ENCODE peak calls at places on chromosomes 3 and 15, in four cellular contexts. V is lung, W is NCI-H1417, P is WTC11. Z is an unnamed sample.
A peak's percentile ranks its signal among the peaks of the same experiment; 100 is the strongest.

GRCh38 chr3:170992854-170993253 is 33.7 kb downstream of the SLC2A2 start:
- DNase-seq in V (no peak), W (no peak), P (no peak), Z (no peak)

GRCh38 chr3:53498993-53499641 is 4.7 kb downstream of the CACNA1D start:
- DNase-seq in V (no peak), W (no peak), P (no peak), Z (no peak)

GRCh38 chr3:37025562-37026335 is 32.4 kb downstream of the MLH1 start:
- DNase-seq in V (no peak), W (no peak), P (no peak), Z (no peak)

GRCh38 chr3:159947220-159947619 is 41.4 kb upstream of the IL12A start:
- DNase-seq in V (no peak), W (no peak), P (no peak), Z (no peak)

GRCh38 chr15:40398413-40398873 is 7.2 kb upstream of the IVD start:
- DNase-seq in V (no peak), W (no peak), P (no peak), Z (no peak)

GRCh38 chr15:44489464-44489863 is 47.5 kb upstream of the EIF3J start:
- DNase-seq in V (no peak), W (no peak), P (no peak), Z (no peak)

GRCh38 chr3:14128724-14129123 is 3.9 kb downstream of the TMEM43 start:
- DNase-seq in V (no peak), W (no peak), P (no peak), Z (no peak)

GRCh38 chr3:129313983-129314756 is 35.5 kb downstream of the HMCES start:
- DNase-seq in V (no peak), W (no peak), P (peak; percentile 45), Z (no peak)

GRCh38 chr15:41564286-41564959 is 5.4 kb downstream of the TYRO3 start:
- DNase-seq in V (no peak), W (peak; percentile 30), P (peak; percentile 75), Z (no peak)